ENCODE peak calls at places on chromosomes 12 and 14, in eight cellular contexts. A is NB4, H is lower leg skin, L is A549, V is esophagus squamous epithelium, Y is heart left ventricle, R is fibroblast of lung, P is ovary. E is an unnamed sample.
A peak's percentile ranks its signal among the peaks of the same experiment; 100 is the strongest.

GRCh38 chr12:104291867-104292524 is 11.5 kb upstream of the EID3 start:
- DNase-seq in A (no peak), V (no peak), R (no peak), Y (no peak), L (peak; percentile 53), H (no peak), P (no peak), E (no peak)

GRCh38 chr12:38892090-38892786 is 13.2 kb downstream of the CPNE8 start:
- DNase-seq in H (no peak), A (no peak), Y (no peak), P (no peak), L (peak; percentile 96), V (no peak), R (no peak), E (peak; percentile 27)

GRCh38 chr12:131676544-131676943 is 34.3 kb upstream of the SFSWAP start:
- DNase-seq in A (no peak), Y (no peak), V (no peak), P (no peak), R (no peak), L (no peak), H (peak; percentile 53), E (no peak)

GRCh38 chr12:852864-853263 is 96.6 kb downstream of the RAD52 start:
- DNase-seq in H (no peak), V (no peak), L (no peak), P (no peak), Y (no peak), R (no peak), A (no peak), E (no peak)

GRCh38 chr14:95156153-95156764 is 1.1 kb downstream of the DICER1 start:
- DNase-seq in L (peak; percentile 12), Y (no peak), R (peak; percentile 27), H (no peak), P (no peak), V (no peak), A (peak; percentile 33), E (peak; percentile 15)

GRCh38 chr14:20644520-20644919 is 3.0 kb upstream of the OR6S1 start:
- DNase-seq in A (no peak), L (no peak), R (no peak), H (no peak), V (no peak), P (no peak), Y (no peak), E (no peak)

GRCh38 chr12:47757840-47758583 is 668 bp downstream of the RAPGEF3 start:
- DNase-seq in A (peak; percentile 77), V (no peak), H (peak; percentile 87), L (no peak), Y (peak; percentile 76), R (no peak), P (peak; percentile 73), E (no peak)

GRCh38 chr14:62443796-62444195 is 601.5 kb downstream of the KCNH5 start:
- DNase-seq in H (no peak), R (peak; percentile 10), V (no peak), P (no peak), A (no peak), Y (no peak), L (no peak), E (peak; percentile 34)

GRCh38 chr12:57740656-57741412 is 2.3 kb upstream of the AGAP2 start:
- DNase-seq in Y (no peak), P (no peak), H (peak; percentile 84), R (no peak), V (no peak), L (no peak), A (peak; percentile 84), E (no peak)

DNA sequence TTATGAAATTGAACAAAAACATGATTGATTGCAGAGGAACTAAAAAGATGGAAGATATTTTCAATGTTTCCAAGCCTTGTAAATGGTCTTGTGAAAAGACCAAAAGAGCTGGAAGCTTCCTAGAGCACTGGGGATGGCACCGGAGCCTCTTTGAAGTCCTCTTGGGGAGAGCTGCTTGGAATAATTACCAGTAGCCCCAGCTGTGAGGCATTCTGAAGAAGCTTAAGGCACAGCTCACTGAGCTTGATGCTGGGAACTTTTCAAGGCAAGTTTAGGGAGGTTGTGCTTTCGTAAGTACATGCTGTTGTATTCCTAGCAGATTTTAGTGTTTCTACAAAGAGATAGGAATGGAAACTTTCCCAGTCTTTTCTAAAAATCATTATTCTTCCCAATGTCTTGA is 13.9 kb downstream of the PDZRN4 start:
- DNase-seq in H (no peak), P (no peak), V (no peak), R (no peak), L (no peak), A (no peak), Y (no peak), E (no peak)
- TF ChIP-seq CTCF in H (no peak), P (no peak), V (no peak), R (no peak), L (no peak), A (no peak), Y (no peak), E (no peak)

GRCh38 chr12:109160873-109161272 is 44.5 kb downstream of the ACACB start:
- DNase-seq in P (no peak), Y (no peak), A (no peak), L (no peak), H (peak; percentile 46), V (no peak), R (no peak), E (no peak)
- H3K4me3 ChIP-seq in P (no peak overlapping the region), Y (no peak overlapping the region), A (no peak overlapping the region), L (no peak overlapping the region), H (no peak overlapping the region), V (no peak overlapping the region), R (no peak overlapping the region), E (no peak overlapping the region)

GRCh38 chr12:56336361-56337167 is 2.1 kb upstream of the IL23A start:
- DNase-seq in V (no peak), Y (no peak), P (no peak), R (no peak), A (peak; percentile 70), L (no peak), H (no peak), E (no peak)

GRCh38 chr12:56332512-56333196 is 1.1 kb downstream of the PAN2 start:
- DNase-seq in L (no peak), H (no peak), R (no peak), P (peak; percentile 31), Y (no peak), A (no peak), V (no peak), E (no peak)

GRCh38 chr12:56333197-56333678 is 562 bp downstream of the PAN2 start:
- DNase-seq in V (no peak), R (no peak), H (no peak), L (no peak), P (peak; percentile 45), A (no peak), Y (no peak), E (no peak)

GRCh38 chr12:56334490-56334793 is 642 bp upstream of the PAN2 start:
- DNase-seq in A (no peak), P (no peak), R (no peak), V (no peak), L (no peak), H (no peak), Y (no peak), E (no peak)

DNA sequence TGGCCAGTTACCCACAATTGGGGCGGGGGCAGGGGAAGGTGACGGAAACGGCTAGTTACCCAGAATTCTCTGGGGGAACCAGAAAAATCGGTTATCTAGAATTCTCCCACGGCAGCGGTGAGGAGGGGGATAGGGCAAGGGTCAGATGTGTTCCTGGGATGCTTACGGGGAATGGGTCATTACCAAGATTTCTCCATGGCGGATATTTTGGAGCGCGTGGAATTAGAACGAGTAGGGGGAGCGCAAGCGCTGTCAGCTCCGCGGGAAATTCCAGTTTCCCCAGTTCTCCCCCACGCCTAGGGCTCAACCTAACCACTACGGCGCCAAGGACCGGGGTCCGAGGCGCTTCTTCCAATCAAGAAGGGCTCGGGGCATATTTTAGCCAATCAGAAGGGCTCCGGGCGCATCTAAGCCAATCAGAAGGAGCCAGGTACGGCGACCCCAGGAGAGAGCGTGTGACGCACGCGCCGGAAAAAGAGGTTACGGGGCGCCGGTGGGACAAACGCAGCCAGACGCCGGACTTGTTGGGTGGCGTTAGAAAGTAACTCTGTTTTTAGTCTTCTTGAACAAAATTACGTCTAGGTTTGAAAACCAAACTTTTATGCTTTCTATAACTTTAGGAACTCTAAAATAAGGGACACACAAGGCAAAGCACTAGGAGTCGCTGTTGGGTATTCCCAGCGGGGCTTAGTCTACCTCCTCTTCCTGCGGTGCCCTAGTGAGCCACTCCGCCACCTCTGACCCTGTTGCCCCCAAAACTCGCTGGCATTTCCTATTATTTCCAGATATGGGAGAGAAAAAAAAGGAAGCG is at the start of gene PAN2:
- DNase-seq in Y (peak; percentile 96), H (peak; percentile 99), P (peak; percentile 94), R (peak; percentile 97), A (peak; percentile 100), V (peak; percentile 86), L (peak; percentile 99), E (peak; percentile 96)
- TF ChIP-seq CTCF in Y (peak; percentile 36), H (no peak), P (peak; percentile 71), R (peak; percentile 82), A (peak; percentile 53), V (peak; percentile 71), L (peak; percentile 47), E (peak; percentile 75)

DNA sequence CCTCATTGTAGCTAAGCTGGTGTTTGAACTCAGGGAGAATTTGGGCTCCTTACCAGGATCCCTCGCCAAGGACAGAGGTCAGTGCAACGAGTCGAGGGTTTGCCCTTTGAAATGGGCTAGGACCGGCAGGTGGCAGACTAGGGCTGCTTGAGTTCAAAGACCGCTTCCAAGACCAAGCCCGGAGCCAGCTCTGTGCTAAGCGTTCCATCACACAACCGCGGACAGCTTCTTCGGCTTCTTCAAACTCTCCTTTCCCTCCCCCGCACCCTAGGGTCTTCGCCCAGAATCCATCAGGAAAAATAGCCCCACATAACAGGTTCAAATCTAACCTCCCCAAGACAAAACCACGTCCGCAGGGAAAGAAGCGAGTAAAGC is 709 bp upstream of the FLVCR2 start:
- DNase-seq in P (peak; percentile 82), L (peak; percentile 86), Y (peak; percentile 90), R (peak; percentile 88), H (peak; percentile 95), V (peak; percentile 40), A (peak; percentile 90), E (peak; percentile 70)
- H3K4me3 ChIP-seq in P (peak overlapping the region; percentile 65), L (peak overlapping the region; percentile 53), Y (peak overlapping the region; percentile 74), R (peak overlapping the region; percentile 65), H (peak overlapping the region; percentile 32), V (peak overlapping the region; percentile 41), A (peak overlapping the region; percentile 58), E (peak overlapping the region; percentile 59)

GRCh38 chr12:64567570-64567969 is 42.7 kb upstream of the RASSF3 start:
- DNase-seq in P (no peak), R (no peak), V (no peak), L (no peak), Y (no peak), A (no peak), H (no peak), E (no peak)

GRCh38 chr12:64566122-64566521 is 44.2 kb upstream of the RASSF3 start:
- DNase-seq in H (no peak), R (no peak), V (no peak), Y (no peak), A (no peak), P (no peak), L (no peak), E (peak; percentile 84)

GRCh38 chr12:64566882-64567517 is 43.3 kb upstream of the RASSF3 start:
- DNase-seq in R (no peak), L (no peak), P (no peak), H (no peak), V (no peak), Y (no peak), A (peak; percentile 93), E (no peak)

GRCh38 chr12:64569923-64570595 is 40.2 kb upstream of the RASSF3 start:
- DNase-seq in A (no peak), P (no peak), L (no peak), H (no peak), Y (no peak), R (peak; percentile 50), V (no peak), E (peak; percentile 36)

GRCh38 chr12:64568313-64568712 is 42.0 kb upstream of the RASSF3 start:
- DNase-seq in P (no peak), L (no peak), H (no peak), A (no peak), Y (no peak), R (no peak), V (no peak), E (no peak)
- TF ChIP-seq CTCF in P (no peak), L (no peak), H (no peak), A (no peak), Y (no peak), R (no peak), V (no peak), E (no peak)

E was measured in AG10803.